ENCODE peak calls at places on chromosomes 3 and 15, in ten cellular contexts. One of them, this sample, is unnamed.

GRCh38 chr3:11919390-11919789 is 72.7 kb upstream of the TAMM41 start:
- DNase-seq in lower lobe of right lung: no peak
- DNase-seq in SK-N-SH: no peak
- DNase-seq in fibroblast of lung: no peak
- DNase-seq in nephron progenitor cell: no peak
- DNase-seq in stomach: peak; percentile 9
- DNase-seq in right atrium auricular region: peak; percentile 23
- DNase-seq in WERI-Rb-1: no peak
- DNase-seq in fibroblast of the aortic adventitia: no peak
- DNase-seq in GM12864: no peak
- DNase-seq in this sample: peak; percentile 73

GRCh38 chr3:128917291-128917690 is 37.9 kb downstream of the ACAD9 start:
- DNase-seq in GM12864: no peak
- DNase-seq in fibroblast of lung: no peak
- DNase-seq in stomach: no peak
- DNase-seq in lower lobe of right lung: no peak
- DNase-seq in right atrium auricular region: no peak
- DNase-seq in WERI-Rb-1: no peak
- DNase-seq in SK-N-SH: no peak
- DNase-seq in nephron progenitor cell: no peak
- DNase-seq in fibroblast of the aortic adventitia: no peak
- DNase-seq in this sample: no peak

GRCh38 chr3:151770941-151771340 is 37.2 kb downstream of the AADACL2 start:
- DNase-seq in GM12864: no peak
- DNase-seq in SK-N-SH: no peak
- DNase-seq in WERI-Rb-1: no peak
- DNase-seq in fibroblast of the aortic adventitia: peak; percentile 67
- DNase-seq in right atrium auricular region: peak; percentile 78
- DNase-seq in nephron progenitor cell: no peak
- DNase-seq in lower lobe of right lung: peak; percentile 75
- DNase-seq in fibroblast of lung: peak; percentile 37
- DNase-seq in stomach: peak; percentile 73
- DNase-seq in this sample: no peak

GRCh38 chr3:4343258-4343657 is 40.1 kb downstream of the SETMAR start:
- DNase-seq in lower lobe of right lung: no peak
- DNase-seq in stomach: no peak
- DNase-seq in fibroblast of lung: peak; percentile 17
- DNase-seq in SK-N-SH: no peak
- DNase-seq in nephron progenitor cell: no peak
- DNase-seq in GM12864: no peak
- DNase-seq in WERI-Rb-1: no peak
- DNase-seq in right atrium auricular region: no peak
- DNase-seq in fibroblast of the aortic adventitia: no peak
- DNase-seq in this sample: no peak

GRCh38 chr3:141105828-141106628 is 54.9 kb downstream of the SPSB4 start:
- DNase-seq in nephron progenitor cell: peak; percentile 72
- DNase-seq in fibroblast of the aortic adventitia: peak; percentile 91
- DNase-seq in GM12864: peak; percentile 55
- DNase-seq in fibroblast of lung: peak; percentile 91
- DNase-seq in stomach: peak; percentile 79
- DNase-seq in SK-N-SH: peak; percentile 76
- DNase-seq in WERI-Rb-1: peak; percentile 77
- DNase-seq in lower lobe of right lung: no peak
- DNase-seq in right atrium auricular region: peak; percentile 90
- DNase-seq in this sample: no peak

GRCh38 chr3:42799376-42799775 is 4.9 kb downstream of the HIGD1A start:
- DNase-seq in stomach: no peak
- DNase-seq in lower lobe of right lung: no peak
- DNase-seq in nephron progenitor cell: no peak
- DNase-seq in fibroblast of lung: no peak
- DNase-seq in fibroblast of the aortic adventitia: no peak
- DNase-seq in GM12864: no peak
- DNase-seq in WERI-Rb-1: no peak
- DNase-seq in SK-N-SH: no peak
- DNase-seq in right atrium auricular region: no peak
- DNase-seq in this sample: no peak

GRCh38 chr3:62525276-62525675 is 151.9 kb upstream of the FEZF2 start:
- DNase-seq in fibroblast of lung: peak; percentile 27
- DNase-seq in SK-N-SH: no peak
- DNase-seq in fibroblast of the aortic adventitia: peak; percentile 47
- DNase-seq in GM12864: no peak
- DNase-seq in WERI-Rb-1: no peak
- DNase-seq in right atrium auricular region: no peak
- DNase-seq in nephron progenitor cell: no peak
- DNase-seq in stomach: no peak
- DNase-seq in lower lobe of right lung: no peak
- DNase-seq in this sample: no peak

GRCh38 chr3:9068044-9068443 is 104.8 kb upstream of the RAD18 start:
- DNase-seq in fibroblast of lung: peak; percentile 47
- DNase-seq in right atrium auricular region: no peak
- DNase-seq in fibroblast of the aortic adventitia: no peak
- DNase-seq in WERI-Rb-1: no peak
- DNase-seq in GM12864: no peak
- DNase-seq in stomach: no peak
- DNase-seq in lower lobe of right lung: no peak
- DNase-seq in nephron progenitor cell: no peak
- DNase-seq in SK-N-SH: no peak
- DNase-seq in this sample: no peak

GRCh38 chr3:133413166-133414020 is 13.5 kb downstream of the BFSP2 start:
- DNase-seq in fibroblast of the aortic adventitia: peak; percentile 34
- DNase-seq in lower lobe of right lung: no peak
- DNase-seq in right atrium auricular region: no peak
- DNase-seq in SK-N-SH: no peak
- DNase-seq in stomach: no peak
- DNase-seq in fibroblast of lung: peak; percentile 61
- DNase-seq in GM12864: no peak
- DNase-seq in nephron progenitor cell: no peak
- DNase-seq in WERI-Rb-1: no peak
- DNase-seq in this sample: no peak

GRCh38 chr15:41490355-41490754 is 3.3 kb upstream of the ITPKA start:
- DNase-seq in GM12864: peak; percentile 54
- DNase-seq in stomach: no peak
- DNase-seq in lower lobe of right lung: no peak
- DNase-seq in right atrium auricular region: no peak
- DNase-seq in nephron progenitor cell: no peak
- DNase-seq in SK-N-SH: peak; percentile 23
- DNase-seq in WERI-Rb-1: no peak
- DNase-seq in fibroblast of the aortic adventitia: peak; percentile 94
- DNase-seq in fibroblast of lung: peak; percentile 97
- DNase-seq in this sample: no peak

GRCh38 chr15:74817370-74817737 is 4.7 kb downstream of the LMAN1L start:
- DNase-seq in WERI-Rb-1: peak; percentile 88
- DNase-seq in nephron progenitor cell: no peak
- DNase-seq in lower lobe of right lung: no peak
- DNase-seq in right atrium auricular region: no peak
- DNase-seq in stomach: no peak
- DNase-seq in SK-N-SH: peak; percentile 69
- DNase-seq in fibroblast of lung: no peak
- DNase-seq in GM12864: no peak
- DNase-seq in fibroblast of the aortic adventitia: no peak
- DNase-seq in this sample: no peak

GRCh38 chr3:13194285-13195209 is 121.3 kb upstream of the IQSEC1 start:
- DNase-seq in lower lobe of right lung: peak; percentile 24
- DNase-seq in WERI-Rb-1: no peak
- DNase-seq in stomach: no peak
- DNase-seq in fibroblast of the aortic adventitia: no peak
- DNase-seq in fibroblast of lung: no peak
- DNase-seq in right atrium auricular region: no peak
- DNase-seq in GM12864: no peak
- DNase-seq in nephron progenitor cell: no peak
- DNase-seq in SK-N-SH: no peak
- DNase-seq in this sample: no peak

GRCh38 chr3:58659051-58659675 is 7.4 kb downstream of the FAM3D start:
- DNase-seq in GM12864: no peak
- DNase-seq in fibroblast of the aortic adventitia: peak; percentile 59
- DNase-seq in WERI-Rb-1: peak; percentile 52
- DNase-seq in nephron progenitor cell: no peak
- DNase-seq in lower lobe of right lung: no peak
- DNase-seq in right atrium auricular region: no peak
- DNase-seq in stomach: peak; percentile 75
- DNase-seq in fibroblast of lung: peak; percentile 29
- DNase-seq in SK-N-SH: peak; percentile 36
- DNase-seq in this sample: no peak
- TF ChIP-seq CTCF in GM12864: no peak
- TF ChIP-seq CTCF in fibroblast of the aortic adventitia: peak; percentile 48
- TF ChIP-seq CTCF in WERI-Rb-1: peak; percentile 72
- TF ChIP-seq CTCF in nephron progenitor cell: peak; percentile 30
- TF ChIP-seq CTCF in lower lobe of right lung: peak; percentile 12
- TF ChIP-seq CTCF in right atrium auricular region: no peak
- TF ChIP-seq CTCF in stomach: no peak
- TF ChIP-seq CTCF in fibroblast of lung: peak; percentile 41
- TF ChIP-seq CTCF in SK-N-SH: peak; percentile 44
- TF ChIP-seq CTCF in this sample: peak; percentile 51

DNA sequence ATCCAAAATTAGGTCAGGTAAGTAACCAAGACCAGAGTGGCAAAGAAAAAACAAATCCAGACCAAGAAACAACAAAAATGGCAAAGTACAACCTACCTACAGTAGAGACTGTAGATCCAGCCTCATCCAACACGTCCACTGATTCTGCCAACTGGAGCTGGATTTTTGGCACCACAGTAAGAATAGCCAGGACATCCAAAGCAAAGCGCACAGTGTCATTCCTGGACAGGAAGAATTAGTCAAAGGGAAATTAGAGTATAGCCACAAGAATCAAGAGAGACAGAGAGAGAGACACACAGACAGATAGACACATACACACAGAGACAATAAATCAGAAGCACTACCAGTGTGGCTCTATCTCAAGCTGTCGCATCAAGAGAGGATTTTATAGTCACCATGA is 31.1 kb downstream of the RBM15B start:
- DNase-seq in lower lobe of right lung: no peak
- DNase-seq in WERI-Rb-1: no peak
- DNase-seq in stomach: no peak
- DNase-seq in GM12864: no peak
- DNase-seq in SK-N-SH: no peak
- DNase-seq in nephron progenitor cell: no peak
- DNase-seq in fibroblast of the aortic adventitia: no peak
- DNase-seq in fibroblast of lung: no peak
- DNase-seq in right atrium auricular region: no peak
- DNase-seq in this sample: no peak
- TF ChIP-seq CTCF in lower lobe of right lung: no peak
- TF ChIP-seq CTCF in WERI-Rb-1: no peak
- TF ChIP-seq CTCF in stomach: no peak
- TF ChIP-seq CTCF in GM12864: no peak
- TF ChIP-seq CTCF in SK-N-SH: no peak
- TF ChIP-seq CTCF in nephron progenitor cell: no peak
- TF ChIP-seq CTCF in fibroblast of the aortic adventitia: no peak
- TF ChIP-seq CTCF in fibroblast of lung: no peak
- TF ChIP-seq CTCF in right atrium auricular region: no peak
- TF ChIP-seq CTCF in this sample: no peak

GRCh38 chr3:65902304-65902793 is 136.4 kb downstream of the MAGI1 start:
- DNase-seq in fibroblast of lung: no peak
- DNase-seq in nephron progenitor cell: peak; percentile 34
- DNase-seq in WERI-Rb-1: no peak
- DNase-seq in lower lobe of right lung: no peak
- DNase-seq in SK-N-SH: no peak
- DNase-seq in right atrium auricular region: no peak
- DNase-seq in GM12864: no peak
- DNase-seq in stomach: peak; percentile 45
- DNase-seq in fibroblast of the aortic adventitia: no peak
- DNase-seq in this sample: no peak

GRCh38 chr3:65905648-65906211 is 133.0 kb downstream of the MAGI1 start:
- DNase-seq in WERI-Rb-1: no peak
- DNase-seq in fibroblast of the aortic adventitia: no peak
- DNase-seq in lower lobe of right lung: no peak
- DNase-seq in nephron progenitor cell: no peak
- DNase-seq in fibroblast of lung: no peak
- DNase-seq in right atrium auricular region: no peak
- DNase-seq in GM12864: no peak
- DNase-seq in stomach: no peak
- DNase-seq in SK-N-SH: no peak
- DNase-seq in this sample: no peak

GRCh38 chr3:65908588-65908987 is 130.1 kb downstream of the MAGI1 start:
- DNase-seq in SK-N-SH: no peak
- DNase-seq in GM12864: no peak
- DNase-seq in nephron progenitor cell: no peak
- DNase-seq in right atrium auricular region: no peak
- DNase-seq in fibroblast of lung: no peak
- DNase-seq in lower lobe of right lung: no peak
- DNase-seq in stomach: no peak
- DNase-seq in WERI-Rb-1: no peak
- DNase-seq in fibroblast of the aortic adventitia: no peak
- DNase-seq in this sample: no peak

GRCh38 chr3:65904016-65904415 is 134.7 kb downstream of the MAGI1 start:
- DNase-seq in stomach: no peak
- DNase-seq in fibroblast of lung: no peak
- DNase-seq in nephron progenitor cell: no peak
- DNase-seq in GM12864: no peak
- DNase-seq in lower lobe of right lung: no peak
- DNase-seq in fibroblast of the aortic adventitia: no peak
- DNase-seq in WERI-Rb-1: no peak
- DNase-seq in SK-N-SH: no peak
- DNase-seq in right atrium auricular region: no peak
- DNase-seq in this sample: no peak

DNA sequence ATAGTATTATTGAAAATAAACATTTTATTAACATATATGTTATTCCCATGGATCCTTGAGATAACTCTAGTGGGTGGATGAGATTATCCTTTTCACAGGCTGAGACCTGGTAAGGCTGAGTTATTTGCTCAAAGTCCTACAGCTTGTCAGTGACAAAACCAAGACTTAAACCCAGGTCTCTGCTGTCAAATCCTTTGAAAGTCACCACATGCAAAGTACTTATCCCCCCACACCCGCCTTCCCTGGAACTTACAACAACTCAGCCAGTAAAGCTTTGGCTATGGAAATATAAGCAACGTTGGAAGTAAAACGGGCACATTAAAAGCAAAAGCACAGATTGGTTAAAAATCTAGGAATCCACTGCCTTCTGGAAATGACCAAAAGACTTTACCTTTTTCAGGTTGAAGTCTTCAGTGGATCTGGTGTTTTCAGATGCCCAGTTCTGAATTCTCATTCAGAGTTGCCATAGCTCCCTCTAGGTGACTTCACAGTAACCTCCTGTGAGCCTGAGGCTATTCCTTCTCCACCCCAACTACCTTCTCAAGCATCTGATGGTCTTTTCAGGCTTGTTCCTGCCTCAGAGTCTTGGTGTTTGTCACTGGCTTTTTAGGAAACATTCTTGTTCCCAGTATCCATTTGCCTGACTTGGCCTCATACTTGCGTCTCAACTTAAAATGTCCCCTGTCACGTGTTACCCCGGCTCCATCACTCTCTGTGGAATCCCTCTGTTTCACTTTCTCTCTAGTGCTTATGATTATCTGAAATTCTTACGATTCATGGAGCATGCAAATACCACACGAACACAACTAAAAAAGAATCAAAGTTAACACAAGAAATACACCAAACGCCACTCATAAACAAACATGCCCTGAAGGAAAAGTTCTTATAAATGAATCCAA is 131.2 kb downstream of the MAGI1 start:
- DNase-seq in SK-N-SH: no peak
- DNase-seq in lower lobe of right lung: no peak
- DNase-seq in fibroblast of the aortic adventitia: no peak
- DNase-seq in stomach: no peak
- DNase-seq in nephron progenitor cell: no peak
- DNase-seq in fibroblast of lung: no peak
- DNase-seq in WERI-Rb-1: peak; percentile 43
- DNase-seq in GM12864: no peak
- DNase-seq in right atrium auricular region: no peak
- DNase-seq in this sample: no peak
- TF ChIP-seq CTCF in SK-N-SH: no peak
- TF ChIP-seq CTCF in lower lobe of right lung: no peak
- TF ChIP-seq CTCF in fibroblast of the aortic adventitia: no peak
- TF ChIP-seq CTCF in stomach: no peak
- TF ChIP-seq CTCF in nephron progenitor cell: no peak
- TF ChIP-seq CTCF in fibroblast of lung: no peak
- TF ChIP-seq CTCF in WERI-Rb-1: peak; percentile 9
- TF ChIP-seq CTCF in GM12864: no peak
- TF ChIP-seq CTCF in right atrium auricular region: no peak
- TF ChIP-seq CTCF in this sample: no peak

GRCh38 chr3:47002490-47003410 is 23.3 kb downstream of the NBEAL2 start:
- DNase-seq in stomach: no peak
- DNase-seq in lower lobe of right lung: no peak
- DNase-seq in fibroblast of lung: no peak
- DNase-seq in nephron progenitor cell: peak; percentile 36
- DNase-seq in fibroblast of the aortic adventitia: no peak
- DNase-seq in WERI-Rb-1: no peak
- DNase-seq in SK-N-SH: peak; percentile 60
- DNase-seq in GM12864: no peak
- DNase-seq in right atrium auricular region: no peak
- DNase-seq in this sample: no peak
- TF ChIP-seq CTCF in stomach: no peak
- TF ChIP-seq CTCF in lower lobe of right lung: peak; percentile 6
- TF ChIP-seq CTCF in fibroblast of lung: peak; percentile 4
- TF ChIP-seq CTCF in nephron progenitor cell: no peak
- TF ChIP-seq CTCF in fibroblast of the aortic adventitia: no peak
- TF ChIP-seq CTCF in WERI-Rb-1: peak; percentile 54
- TF ChIP-seq CTCF in SK-N-SH: peak; percentile 12
- TF ChIP-seq CTCF in GM12864: no peak
- TF ChIP-seq CTCF in right atrium auricular region: no peak
- TF ChIP-seq CTCF in this sample: no peak